ENCODE peak calls at places on chromosomes 13 and 19, in seven cellular contexts. H, Q, S, K, J, Y and V are unnamed samples.

GRCh38 chr19:39212377-39212742 is 8.3 kb upstream of the SYCN start:
- DNase-seq in H (no peak), Q (peak), S (peak), K (peak), J (no peak), Y (peak), V (no peak)

GRCh38 chr13:100753391-100753790 is 78.8 kb upstream of the TMTC4 start:
- DNase-seq in H (no peak), Q (no peak), S (no peak), K (no peak), J (no peak), Y (no peak), V (no peak)

GRCh38 chr13:39025433-39025839 is 12.5 kb downstream of the PROSER1 start:
- DNase-seq in H (no peak), Q (no peak), S (no peak), K (no peak), J (no peak), Y (no peak), V (no peak)

GRCh38 chr19:11421607-11422098 is 2.5 kb upstream of the RGL3 start:
- DNase-seq in H (no peak), Q (no peak), S (peak), K (peak), J (no peak), Y (peak), V (peak)

GRCh38 chr13:58855283-58855682 is 1223.7 kb downstream of the PCDH17 start:
- DNase-seq in H (no peak), Q (no peak), S (no peak), K (no peak), J (no peak), Y (no peak), V (no peak)

GRCh38 chr19:13396256-13397080 is 109.8 kb downstream of the CACNA1A start:
- DNase-seq in H (no peak), Q (peak), S (peak), K (peak), J (no peak), Y (peak), V (peak)

GRCh38 chr13:19050901-19051300 is 130.7 kb downstream of the TUBA3C start:
- DNase-seq in H (no peak), Q (no peak), S (no peak), K (no peak), J (no peak), Y (no peak), V (no peak)

GRCh38 chr19:13026478-13026999 is 31.3 kb downstream of the NFIX start:
- DNase-seq in H (no peak), Q (no peak), S (no peak), K (peak), J (no peak), Y (no peak), V (peak)

GRCh38 chr19:39126312-39126561 is 651 bp downstream of the PAK4 start:
- DNase-seq in H (no peak), Q (no peak), S (no peak), K (no peak), J (no peak), Y (no peak), V (no peak)

GRCh38 chr19:1168877-1169791 is 4.9 kb downstream of the SBNO2 start:
- DNase-seq in H (no peak), Q (no peak), S (no peak), K (peak), J (no peak), Y (no peak), V (peak)

GRCh38 chr19:46357846-46358583 is 11.1 kb downstream of the PPP5C start:
- DNase-seq in H (no peak), Q (no peak), S (no peak), K (no peak), J (no peak), Y (no peak), V (no peak)

GRCh38 chr19:5299137-5299536 is 41.5 kb downstream of the PTPRS start:
- DNase-seq in H (no peak), Q (no peak), S (no peak), K (no peak), J (no peak), Y (no peak), V (no peak)

GRCh38 chr19:51948979-51949378 is 21.7 kb downstream of the ZNF613 start:
- DNase-seq in H (no peak), Q (peak), S (peak), K (no peak), J (no peak), Y (no peak), V (peak)

GRCh38 chr13:51280379-51280940 is 58.3 kb downstream of the FAM124A start:
- DNase-seq in H (no peak), Q (no peak), S (no peak), K (no peak), J (no peak), Y (no peak), V (no peak)

GRCh38 chr13:20190481-20191310 is 2.0 kb downstream of the GJB2 start:
- DNase-seq in H (peak), Q (no peak), S (no peak), K (no peak), J (no peak), Y (no peak), V (no peak)

GRCh38 chr19:28217064-28217463 is 995.9 kb downstream of the UQCRFS1 start:
- DNase-seq in H (no peak), Q (no peak), S (no peak), K (no peak), J (no peak), Y (peak), V (no peak)

GRCh38 chr19:38239816-38240215 is 15.8 kb upstream of the DPF1 start:
- DNase-seq in H (no peak), Q (no peak), S (no peak), K (no peak), J (no peak), Y (no peak), V (no peak)

GRCh38 chr19:17560205-17560595 is 4.8 kb downstream of the COLGALT1 start:
- DNase-seq in H (no peak), Q (no peak), S (no peak), K (peak), J (no peak), Y (no peak), V (no peak)

GRCh38 chr13:39105110-39105509 is 66.9 kb downstream of the NHLRC3 start:
- DNase-seq in H (no peak), Q (peak), S (no peak), K (no peak), J (no peak), Y (no peak), V (no peak)

GRCh38 chr13:46595136-46595917 is 42.4 kb downstream of the LRCH1 start:
- DNase-seq in H (peak), Q (peak), S (no peak), K (no peak), J (no peak), Y (no peak), V (no peak)

GRCh38 chr19:58227964-58228583 is 640 bp upstream of the ZNF544 start:
- DNase-seq in H (no peak), Q (no peak), S (no peak), K (no peak), J (no peak), Y (peak), V (peak)

GRCh38 chr19:47107201-47107952 is 6.2 kb downstream of the ZC3H4 start:
- DNase-seq in H (no peak), Q (no peak), S (no peak), K (no peak), J (no peak), Y (no peak), V (no peak)

GRCh38 chr13:32639502-32640105 is 53.4 kb downstream of the PDS5B start:
- DNase-seq in H (no peak), Q (peak), S (no peak), K (peak), J (peak), Y (peak), V (peak)

GRCh38 chr19:16587031-16588023 is 15.1 kb upstream of the SLC35E1 start:
- DNase-seq in H (no peak), Q (no peak), S (no peak), K (no peak), J (no peak), Y (peak), V (peak)

GRCh38 chr13:75621147-75621546 is 15.0 kb upstream of the LMO7 start:
- DNase-seq in H (no peak), Q (peak), S (no peak), K (no peak), J (no peak), Y (no peak), V (no peak)

GRCh38 chr19:17080441-17080803 is 4.8 kb downstream of the MYO9B start:
- DNase-seq in H (no peak), Q (no peak), S (no peak), K (no peak), J (no peak), Y (no peak), V (no peak)

GRCh38 chr19:55494172-55494761 is 6.0 kb downstream of the SSC5D start:
- DNase-seq in H (no peak), Q (no peak), S (peak), K (no peak), J (no peak), Y (no peak), V (no peak)

GRCh38 chr13:35548790-35549189 is 72.3 kb upstream of the MAB21L1 start:
- DNase-seq in H (no peak), Q (no peak), S (no peak), K (no peak), J (no peak), Y (no peak), V (no peak)
- H3K27ac ChIP-seq in H (peak), Q (no peak), S (no peak), K (no peak), J (no peak), Y (no peak), V (no peak)

GRCh38 chr19:2235026-2235395 is 1.1 kb downstream of the PLEKHJ1 start:
- DNase-seq in H (no peak), Q (no peak), S (no peak), K (no peak), J (no peak), Y (no peak), V (no peak)
- H3K27ac ChIP-seq in H (peak), Q (peak), S (peak), K (peak), J (no peak), Y (peak), V (peak)

DNA sequence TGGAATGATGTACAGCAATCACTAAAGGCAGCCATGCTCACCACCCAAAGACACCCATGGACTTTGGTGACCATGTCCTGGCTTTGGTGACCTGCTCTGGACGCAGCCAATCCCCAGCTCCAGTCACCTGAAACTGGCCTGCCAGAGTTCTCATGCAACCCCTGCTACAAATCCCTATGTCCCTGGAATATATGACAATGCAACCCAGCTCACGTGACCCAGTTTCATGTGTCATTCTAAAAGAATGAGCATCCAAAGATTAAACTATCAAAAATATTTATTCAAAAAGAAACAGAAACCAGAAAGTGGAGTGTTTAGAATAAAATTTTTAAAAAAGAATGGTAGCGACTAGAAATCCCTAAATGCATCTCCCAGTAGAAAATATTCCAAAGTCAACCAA is 203.3 kb upstream of the IRS2 start:
- DNase-seq in H (no peak), Q (no peak), S (no peak), K (no peak), J (no peak), Y (peak), V (no peak)
- H3K27ac ChIP-seq in H (no peak), Q (no peak), S (no peak), K (no peak), J (no peak), Y (no peak), V (no peak)

DNA sequence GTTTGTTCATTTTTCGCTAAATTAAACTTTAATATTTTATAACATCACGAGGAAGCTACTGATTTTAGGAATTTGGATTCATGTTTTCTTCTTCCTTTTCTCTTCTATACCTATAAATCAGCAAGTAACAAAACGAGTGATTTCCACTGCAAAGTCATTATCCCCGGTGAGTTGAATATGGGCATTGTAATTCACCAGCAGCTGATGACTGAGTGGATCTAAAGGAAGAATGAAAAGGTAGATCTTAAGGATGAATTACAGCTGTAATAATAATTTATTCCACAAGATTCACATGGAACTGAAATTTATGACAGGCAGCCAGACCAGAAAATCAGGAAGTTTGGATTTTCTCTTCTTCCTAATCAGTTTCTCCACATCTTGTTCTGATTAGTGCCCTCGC is 111.4 kb downstream of the GPC6 start:
- DNase-seq in H (no peak), Q (no peak), S (no peak), K (no peak), J (no peak), Y (no peak), V (no peak)
- H3K27ac ChIP-seq in H (no peak), Q (no peak), S (no peak), K (no peak), J (no peak), Y (no peak), V (no peak)

GRCh38 chr13:77300176-77301141 is 26.4 kb downstream of the MYCBP2 start:
- DNase-seq in H (no peak), Q (no peak), S (no peak), K (peak), J (no peak), Y (no peak), V (no peak)
- H3K27ac ChIP-seq in H (no peak), Q (no peak), S (no peak), K (peak), J (peak), Y (no peak), V (no peak)

GRCh38 chr13:114111577-114111976 is 20.8 kb downstream of the RASA3 start:
- DNase-seq in H (no peak), Q (no peak), S (no peak), K (no peak), J (no peak), Y (peak), V (no peak)
- H3K27ac ChIP-seq in H (no peak), Q (no peak), S (no peak), K (peak), J (no peak), Y (peak), V (no peak)

DNA sequence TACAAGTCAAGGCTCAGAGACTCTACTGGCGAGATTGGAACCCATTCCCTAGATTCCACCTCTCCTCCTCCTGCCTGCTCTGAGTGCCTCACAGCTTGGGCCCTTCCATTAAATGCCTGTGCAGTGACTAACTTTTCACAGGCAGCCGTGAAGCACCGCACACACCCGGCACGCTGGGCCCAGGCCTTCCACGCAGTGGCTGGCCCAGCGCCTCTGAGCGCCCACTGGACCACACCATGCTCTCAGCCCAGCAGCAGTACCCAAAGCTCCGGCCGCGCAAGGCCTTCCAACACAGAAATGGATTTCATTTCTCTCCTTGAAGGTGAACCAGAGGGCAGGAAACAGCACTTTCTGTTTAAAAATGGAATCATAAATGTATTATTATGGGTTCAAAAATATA is 26.0 kb downstream of the RAB20 start:
- DNase-seq in H (no peak), Q (no peak), S (no peak), K (no peak), J (no peak), Y (no peak), V (no peak)
- H3K27ac ChIP-seq in H (no peak), Q (no peak), S (peak), K (no peak), J (peak), Y (no peak), V (no peak)

GRCh38 chr19:30464162-30464561 is 92.0 kb downstream of the ZNF536 start:
- DNase-seq in H (no peak), Q (no peak), S (no peak), K (no peak), J (no peak), Y (no peak), V (no peak)

GRCh38 chr19:30471441-30471840 is 99.3 kb downstream of the ZNF536 start:
- DNase-seq in H (no peak), Q (no peak), S (no peak), K (no peak), J (no peak), Y (no peak), V (no peak)

GRCh38 chr19:30467239-30467638 is 95.1 kb downstream of the ZNF536 start:
- DNase-seq in H (no peak), Q (no peak), S (no peak), K (no peak), J (no peak), Y (no peak), V (no peak)
- H3K27ac ChIP-seq in H (no peak), Q (no peak), S (no peak), K (no peak), J (no peak), Y (no peak), V (no peak)

GRCh38 chr13:30734434-30734833 is 909 bp upstream of the ALOX5AP start:
- DNase-seq in H (no peak), Q (no peak), S (no peak), K (no peak), J (no peak), Y (no peak), V (no peak)

GRCh38 chr13:30736461-30736860 is 1.1 kb downstream of the ALOX5AP start:
- DNase-seq in H (no peak), Q (no peak), S (no peak), K (no peak), J (no peak), Y (no peak), V (no peak)

GRCh38 chr13:30737511-30738342 is 2.4 kb downstream of the ALOX5AP start:
- DNase-seq in H (no peak), Q (no peak), S (no peak), K (no peak), J (no peak), Y (no peak), V (no peak)

GRCh38 chr13:30736921-30737320 is 1.6 kb downstream of the ALOX5AP start:
- DNase-seq in H (no peak), Q (no peak), S (no peak), K (no peak), J (no peak), Y (no peak), V (no peak)

DNA sequence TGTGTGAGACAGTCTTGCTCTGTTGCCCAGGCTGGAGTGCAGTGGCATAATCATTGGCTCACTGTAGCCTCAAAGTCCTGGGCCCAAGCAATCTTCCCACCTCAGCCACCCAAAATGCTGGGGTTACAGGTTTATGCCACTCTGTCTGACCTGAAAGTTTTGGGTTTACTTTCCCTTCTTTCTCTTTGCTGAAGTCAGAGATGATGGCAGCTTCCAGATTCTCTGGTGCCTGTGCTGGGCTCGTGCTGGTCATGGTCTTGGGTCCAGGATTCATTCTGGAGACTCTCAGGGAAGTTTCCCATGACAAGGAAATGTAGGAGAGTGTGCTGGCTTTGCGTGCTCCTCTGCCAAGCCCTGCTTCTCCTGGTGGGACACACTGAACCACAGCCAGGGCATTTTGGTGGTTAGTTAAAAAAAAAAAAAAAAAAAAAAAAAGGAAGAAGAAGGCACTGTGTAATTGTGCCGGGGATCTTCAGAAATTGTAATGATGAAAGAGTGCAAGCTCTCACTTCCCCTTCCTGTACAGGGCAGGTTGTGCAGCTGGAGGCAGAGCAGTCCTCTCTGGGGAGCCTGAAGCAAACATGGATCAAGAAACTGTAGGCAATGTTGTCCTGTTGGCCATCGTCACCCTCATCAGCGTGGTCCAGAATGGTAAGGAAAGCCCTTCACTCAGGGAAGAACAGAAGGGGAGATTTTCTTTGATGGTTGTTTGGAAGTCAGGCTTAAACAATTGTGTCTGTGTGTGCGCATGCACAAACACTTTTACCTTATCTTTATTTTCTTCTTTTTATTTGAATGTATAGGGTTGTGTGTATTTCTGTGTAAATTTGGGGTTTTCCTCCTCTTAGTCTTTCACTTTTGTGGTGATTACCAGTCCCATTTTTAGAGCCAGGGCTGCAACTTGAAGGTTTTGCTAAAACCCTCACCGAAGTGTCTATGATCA is at the start of gene ALOX5AP:
- DNase-seq in H (no peak), Q (no peak), S (no peak), K (no peak), J (no peak), Y (no peak), V (no peak)
- H3K27ac ChIP-seq in H (peak), Q (no peak), S (peak), K (peak), J (no peak), Y (no peak), V (no peak)